ENCODE peak calls at places on chromosomes 5 and 9, in eight cellular contexts. Y, M, C, T, Z, P, I and A are unnamed samples.

GRCh38 chr5:149485655-149486615 is 65.3 kb downstream of the CSNK1A1 start:
- DNase-seq in Z (peak; percentile 93), C (peak; percentile 99), I (no peak), Y (no peak), M (peak; percentile 99), T (no peak), P (peak; percentile 100), A (no peak)

GRCh38 chr9:120583958-120584369 is 4.0 kb upstream of the CDK5RAP2 start:
- DNase-seq in Y (peak; percentile 77), M (peak; percentile 38), T (no peak), I (peak; percentile 41), P (no peak), Z (peak; percentile 51), C (peak; percentile 93), A (no peak)

GRCh38 chr9:126986506-126986951 is 71.9 kb downstream of the RALGPS1 start:
- DNase-seq in P (peak; percentile 63), M (peak; percentile 80), C (peak; percentile 12), I (no peak), T (no peak), Y (no peak), Z (no peak), A (no peak)

GRCh38 chr5:171872666-171873065 is 87.0 kb downstream of the SMIM23 start:
- DNase-seq in I (no peak), Y (no peak), M (no peak), T (no peak), P (no peak), Z (no peak), C (no peak), A (no peak)

GRCh38 chr9:137408651-137409405 is 14.1 kb downstream of the EXD3 start:
- DNase-seq in T (no peak), M (no peak), Y (no peak), I (no peak), Z (no peak), C (no peak), P (no peak), A (no peak)

GRCh38 chr9:75988663-75989062 is 98.2 kb downstream of the PCSK5 start:
- DNase-seq in T (no peak), M (peak; percentile 89), P (no peak), C (no peak), I (no peak), Z (peak; percentile 17), Y (no peak), A (no peak)

GRCh38 chr9:136760424-136760823 is 2.4 kb upstream of the LCN8 start:
- DNase-seq in T (no peak), P (no peak), Z (no peak), I (no peak), M (no peak), C (no peak), Y (no peak), A (no peak)

GRCh38 chr5:112878760-112879159 is 17.7 kb downstream of the SRP19 start:
- DNase-seq in T (no peak), I (no peak), P (peak; percentile 48), M (peak; percentile 78), Y (no peak), Z (no peak), C (no peak), A (no peak)

GRCh38 chr9:12604154-12604825 is 88.9 kb upstream of the TYRP1 start:
- DNase-seq in C (peak; percentile 11), M (peak; percentile 64), Y (no peak), Z (no peak), I (no peak), P (peak; percentile 65), T (no peak), A (no peak)

GRCh38 chr5:109688647-109688998 is 1.1 kb upstream of the MAN2A1 start:
- DNase-seq in Y (no peak), C (peak; percentile 53), M (peak; percentile 42), I (no peak), Z (no peak), P (peak; percentile 34), T (no peak), A (no peak)

GRCh38 chr5:61311836-61312808 is 19.9 kb upstream of the ZSWIM6 start:
- DNase-seq in I (no peak), C (peak; percentile 81), Z (no peak), M (peak; percentile 89), T (no peak), Y (no peak), P (peak; percentile 95), A (no peak)

GRCh38 chr5:39427225-39427624 is 2.4 kb upstream of the DAB2 start:
- DNase-seq in C (peak; percentile 65), I (no peak), M (no peak), Y (no peak), Z (no peak), P (no peak), T (no peak), A (no peak)

GRCh38 chr5:78699565-78700143 is 51.1 kb upstream of the LHFPL2 start:
- DNase-seq in Z (peak; percentile 81), Y (no peak), C (peak; percentile 97), I (peak; percentile 8), M (peak; percentile 100), T (no peak), P (peak; percentile 97), A (no peak)

GRCh38 chr9:93996863-93997262 is 41.7 kb upstream of the BARX1 start:
- DNase-seq in I (no peak), M (no peak), Z (no peak), C (no peak), Y (peak; percentile 26), T (no peak), P (peak; percentile 16), A (no peak)

GRCh38 chr9:94005272-94005901 is 50.2 kb upstream of the BARX1 start:
- DNase-seq in P (peak; percentile 76), T (no peak), M (peak; percentile 83), Z (no peak), C (peak; percentile 69), I (no peak), Y (no peak), A (no peak)

DNA sequence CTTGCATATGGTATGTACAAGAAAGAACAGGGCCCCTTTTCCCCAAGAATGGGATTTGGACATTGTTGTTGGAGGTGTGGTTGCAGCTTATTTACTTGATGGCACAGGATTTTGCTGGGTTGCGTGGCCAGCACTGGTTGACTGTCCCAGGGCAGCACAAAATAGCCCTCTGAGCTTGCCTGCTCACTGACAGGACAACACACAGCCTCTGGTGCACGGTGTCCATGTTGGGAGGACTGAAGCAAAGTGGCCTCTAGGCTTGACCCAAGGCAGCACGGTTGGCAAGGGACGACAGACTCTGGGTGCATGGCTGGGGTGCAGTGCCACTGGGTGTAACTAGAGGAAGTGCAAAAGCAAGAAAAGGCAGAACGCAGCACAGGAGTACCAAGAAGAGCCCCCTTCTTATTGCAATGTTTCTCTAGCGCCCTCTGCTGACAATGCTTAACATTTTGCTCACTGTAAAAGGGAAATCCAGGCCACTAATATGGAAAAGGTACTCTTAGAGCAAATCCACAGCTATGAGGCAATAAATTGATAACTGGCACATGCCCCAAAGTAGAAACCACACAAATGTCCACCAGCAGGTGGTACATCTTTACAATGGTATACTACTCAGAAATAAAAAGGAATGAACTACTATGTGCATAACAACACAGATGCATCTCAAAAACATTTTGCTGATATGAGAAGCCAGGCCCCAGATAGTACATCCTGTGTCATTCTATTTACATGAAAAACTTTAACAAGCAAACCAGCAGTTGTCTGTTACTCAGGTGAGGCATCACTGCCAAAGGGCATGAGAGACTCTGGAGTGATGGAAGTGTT is 47.4 kb upstream of the BARX1 start:
- DNase-seq in Y (peak; percentile 70), I (peak; percentile 64), M (peak; percentile 64), C (peak; percentile 57), P (peak; percentile 66), T (no peak), Z (no peak), A (no peak)
- TF ChIP-seq CTCF in Y (peak; percentile 91), I (peak; percentile 76), M (peak; percentile 68), C (peak; percentile 56), P (peak; percentile 71), T (no peak), Z (no peak), A (peak; percentile 69)

GRCh38 chr5:50320131-50320749 is 120.8 kb downstream of the EMB start:
- DNase-seq in I (no peak), M (peak; percentile 35), Y (no peak), P (peak; percentile 10), C (peak; percentile 1), T (no peak), Z (no peak), A (no peak)
- TF ChIP-seq CTCF in I (no peak), M (peak; percentile 85), Y (peak; percentile 19), P (peak; percentile 74), C (no peak), T (no peak), Z (no peak), A (no peak)

GRCh38 chr5:128158342-128158741 is 74.8 kb downstream of the SLC12A2 start:
- DNase-seq in P (no peak), M (no peak), I (no peak), Y (no peak), Z (no peak), C (no peak), T (no peak), A (no peak)

GRCh38 chr5:128154943-128155342 is 71.4 kb downstream of the SLC12A2 start:
- DNase-seq in M (no peak), Y (no peak), I (no peak), Z (no peak), T (no peak), C (peak; percentile 84), P (no peak), A (no peak)

DNA sequence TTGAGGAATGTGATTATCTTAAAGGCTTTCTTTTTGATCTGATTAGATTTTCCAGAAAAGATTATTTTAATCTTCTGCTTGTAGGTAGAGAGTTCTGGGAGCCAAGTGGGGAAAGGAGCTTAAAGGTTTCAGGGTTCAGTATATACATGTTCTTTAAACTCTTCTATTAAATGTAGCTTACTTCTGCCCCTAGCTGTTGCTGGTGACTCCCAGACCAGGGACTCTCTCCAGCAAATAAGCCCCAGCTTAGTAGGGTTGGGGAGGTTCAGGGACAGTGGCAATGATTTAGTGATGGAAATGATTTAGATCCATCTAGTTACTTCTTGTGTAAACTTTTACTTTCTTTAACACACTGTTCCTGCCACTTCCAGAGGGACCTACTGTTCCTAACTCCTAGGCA is 72.2 kb downstream of the SLC12A2 start:
- DNase-seq in C (peak; percentile 40), Y (peak; percentile 82), M (no peak), I (no peak), T (no peak), P (no peak), Z (no peak), A (no peak)
- TF ChIP-seq CTCF in C (no peak), Y (no peak), M (no peak), I (no peak), T (no peak), P (no peak), Z (no peak), A (no peak)

DNA sequence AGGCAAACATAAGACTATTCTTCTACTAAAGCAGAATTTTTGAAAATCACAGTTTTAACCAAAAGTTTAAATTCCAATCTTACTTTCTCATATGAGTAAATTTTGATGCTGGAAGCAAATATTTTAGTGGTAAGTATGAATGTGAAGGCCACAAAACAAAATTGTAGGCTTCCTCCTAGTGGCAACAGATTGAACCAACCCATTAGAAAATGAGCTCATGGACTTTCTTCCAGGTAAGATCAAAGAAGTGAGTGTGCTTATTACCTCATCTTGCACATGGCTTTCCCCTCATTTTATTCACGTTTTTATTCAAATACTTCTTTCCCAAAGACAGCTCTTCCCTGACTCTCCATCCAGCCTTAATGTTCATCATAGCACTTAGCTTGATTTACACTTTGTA is 16.5 kb upstream of the RLN2 start:
- DNase-seq in P (peak; percentile 29), C (no peak), Z (no peak), Y (no peak), M (peak; percentile 13), T (no peak), I (no peak), A (no peak)
- TF ChIP-seq CTCF in P (peak; percentile 41), C (peak; percentile 15), Z (no peak), Y (no peak), M (peak; percentile 20), T (no peak), I (peak; percentile 32), A (peak; percentile 26)